ENCODE peak calls at places on chromosomes 4 and X, in five cellular contexts. L is aorta, O is heart right ventricle, A is spleen, G is astrocyte. B is an unnamed sample.

GRCh38 chr4:113610542-113610941 is 151.0 kb downstream of the CAMK2D start:
- DNase-seq in G (no peak), L (no peak), O (peak; percentile 34), A (no peak), B (no peak)

GRCh38 chr4:133865606-133866327 is 335.8 kb downstream of the PABPC4L start:
- DNase-seq in G (peak; percentile 99), L (no peak), O (no peak), A (no peak), B (no peak)

GRCh38 chr4:185011408-185011807 is 6.9 kb upstream of the HELT start:
- DNase-seq in L (no peak), A (no peak), O (no peak), G (no peak), B (peak; percentile 12)

GRCh38 chr4:17576932-17577659 is at the start of gene LAP3:
- DNase-seq in O (peak; percentile 98), G (peak; percentile 90), L (peak; percentile 98), A (peak; percentile 99), B (peak; percentile 100)

GRCh38 chr4:155953151-155954117 is at the start of gene CTSO:
- DNase-seq in L (peak; percentile 87), O (peak; percentile 75), G (peak; percentile 60), A (peak; percentile 94), B (peak; percentile 79)

GRCh38 chr4:141636077-141636770 is at the start of gene IL15:
- DNase-seq in O (peak; percentile 68), A (peak; percentile 91), G (no peak), L (peak; percentile 85), B (peak; percentile 33)

GRCh38 chr4:88674989-88675388 is 22.6 kb downstream of the NAP1L5 start:
- DNase-seq in O (no peak), G (peak; percentile 58), L (no peak), A (no peak), B (no peak)

GRCh38 chrX:42220083-42220482 is 296.7 kb upstream of the CASK start:
- DNase-seq in L (no peak), A (no peak), G (no peak), O (no peak), B (no peak)

GRCh38 chr4:138090145-138090917 is 151.8 kb downstream of the SLC7A11 start:
- DNase-seq in A (no peak), O (peak; percentile 61), G (peak; percentile 54), L (no peak), B (peak; percentile 5)

GRCh38 chr4:7374571-7374970 is 60.2 kb downstream of the PSAPL1 start:
- DNase-seq in O (no peak), G (no peak), A (no peak), L (no peak), B (no peak)

GRCh38 chrX:117860517-117860916 is 256.1 kb downstream of the KLHL13 start:
- DNase-seq in L (no peak), G (no peak), O (no peak), A (no peak), B (no peak)

GRCh38 chr4:154444958-154445357 is 46.6 kb downstream of the DCHS2 start:
- DNase-seq in A (no peak), L (no peak), G (no peak), O (no peak), B (no peak)

GRCh38 chrX:42022158-42022557 is 98.8 kb upstream of the CASK start:
- DNase-seq in O (no peak), G (no peak), L (no peak), A (no peak), B (no peak)

GRCh38 chr4:56870927-56871326 is 36.8 kb upstream of the REST start:
- DNase-seq in A (no peak), G (peak; percentile 9), O (no peak), L (no peak), B (no peak)

GRCh38 chr4:111666826-111667360 is 478.4 kb upstream of the FAM241A start:
- DNase-seq in G (no peak), A (no peak), O (no peak), L (no peak), B (no peak)

GRCh38 chrX:140091276-140091886 is 126.1 kb upstream of the CXorf66 start:
- DNase-seq in L (no peak), G (no peak), O (no peak), A (peak; percentile 81), B (peak; percentile 6)

GRCh38 chr4:53431052-53431451 is 53.6 kb downstream of the FIP1L1 start:
- DNase-seq in L (no peak), A (no peak), O (no peak), G (no peak), B (no peak)

GRCh38 chr4:187711586-187711985 is 284.0 kb upstream of the ZFP42 start:
- DNase-seq in G (no peak), A (no peak), L (no peak), O (no peak), B (no peak)

GRCh38 chrX:123189318-123189717 is 5.2 kb downstream of the GRIA3 start:
- DNase-seq in L (no peak), G (no peak), O (no peak), A (no peak), B (no peak)

GRCh38 chrX:100413231-100413630 is 3.2 kb upstream of the PCDH19 start:
- DNase-seq in O (peak; percentile 26), A (no peak), L (peak; percentile 52), G (peak; percentile 10), B (no peak)

GRCh38 chrX:53321943-53322497 is 40.6 kb upstream of the IQSEC2 start:
- DNase-seq in O (no peak), L (no peak), A (no peak), G (no peak), B (no peak)

GRCh38 chrX:21373637-21374162 is 518 bp upstream of the CNKSR2 start:
- DNase-seq in L (no peak), G (no peak), A (no peak), O (no peak), B (no peak)
- H3K4me3 ChIP-seq in L (peak overlapping the region; percentile 43), G (peak overlapping the region; percentile 62), A (peak overlapping the region; percentile 49), O (peak overlapping the region; percentile 55), B (peak overlapping the region; percentile 47)

DNA sequence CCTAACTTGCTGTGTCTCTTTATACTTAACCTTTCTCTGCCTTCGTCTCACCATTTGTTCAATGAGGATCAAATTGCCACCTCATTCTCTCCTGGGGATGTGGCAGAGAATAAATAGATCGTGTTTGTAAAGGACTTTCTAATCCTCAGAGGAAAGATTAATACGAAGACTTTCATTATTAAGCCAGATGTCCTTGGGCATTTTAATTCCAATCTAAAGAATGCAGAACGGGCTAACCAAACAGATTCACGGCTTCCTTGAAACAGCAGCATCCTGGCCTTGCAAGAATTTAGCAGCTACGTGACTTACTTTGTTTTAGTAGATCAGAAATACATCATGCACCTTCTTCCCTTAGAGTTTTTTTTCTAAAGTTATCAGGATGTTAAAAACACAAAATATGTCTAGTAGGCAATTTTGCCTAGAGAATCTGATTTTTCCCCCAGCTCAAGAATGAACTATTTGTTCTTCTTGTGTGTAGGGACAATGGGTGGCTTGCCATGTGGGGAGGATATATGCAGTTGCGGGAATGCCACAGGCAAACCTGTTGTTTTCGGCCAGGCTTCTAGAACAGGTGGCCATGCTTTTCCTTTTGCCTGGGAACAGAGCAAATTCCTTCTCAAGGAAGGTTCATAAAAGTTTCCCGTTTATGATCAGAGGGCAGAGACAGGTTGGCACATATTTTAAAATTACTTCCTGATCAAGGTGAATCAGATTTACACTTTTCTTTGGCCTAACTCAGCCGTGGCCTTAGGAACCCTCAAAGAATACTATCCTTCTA is 3.0 kb downstream of the MID1 start:
- DNase-seq in L (no peak), G (no peak), O (no peak), A (no peak), B (no peak)
- H3K4me1 ChIP-seq in L (no peaks in the 10 kb centered on the region), G (peaks cover 19% of the 10 kb centered on the region), O (no peaks in the 10 kb centered on the region), A (peaks cover 17% of the 10 kb centered on the region), B (no peaks in the 10 kb centered on the region)

GRCh38 chr4:8387194-8387593 is 53.3 kb downstream of the ACOX3 start:
- DNase-seq in G (no peak), O (no peak), A (no peak), L (no peak), B (no peak)
- H3K4me3 ChIP-seq in G (no peak overlapping the region), O (no peak overlapping the region), A (no peak overlapping the region), L (no peak overlapping the region), B (no peak overlapping the region)

GRCh38 chrX:17579021-17579420 is 158.3 kb upstream of the SCML1 start:
- DNase-seq in O (no peak), A (no peak), L (no peak), G (peak; percentile 58), B (no peak)
- H3K4me1 ChIP-seq in O (no peaks in the 10 kb centered on the region), A (no peaks in the 10 kb centered on the region), L (no peaks in the 10 kb centered on the region), G (peaks cover 26% of the 10 kb centered on the region), B (no peaks in the 10 kb centered on the region)

DNA sequence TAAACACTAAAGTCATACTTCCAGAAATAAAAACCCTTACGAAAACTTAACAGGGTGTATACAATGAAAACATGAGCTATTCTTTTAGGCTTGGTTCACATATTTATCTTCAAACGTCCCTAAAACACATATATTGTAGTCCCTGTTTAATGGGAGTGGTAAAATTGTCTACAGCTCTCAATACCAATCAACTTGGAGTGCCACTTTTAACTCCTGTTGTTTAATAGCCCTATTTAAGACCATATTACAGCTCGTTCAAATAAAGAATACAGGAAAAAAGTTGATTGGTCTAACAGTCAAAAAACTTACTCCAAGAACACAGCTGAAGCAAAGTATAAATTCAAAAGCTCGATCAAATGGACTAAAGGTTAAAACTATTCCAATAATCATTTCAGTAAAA is 3.9 kb downstream of the UBE2D3 start:
- DNase-seq in G (no peak), O (no peak), A (no peak), L (no peak), B (no peak)
- H3K4me3 ChIP-seq in G (peak overlapping the region; percentile 99), O (peak overlapping the region; percentile 91), A (peak overlapping the region; percentile 84), L (peak overlapping the region; percentile 53), B (peak overlapping the region; percentile 82)

GRCh38 chrX:25166145-25166544 is 150.4 kb upstream of the ARX start:
- DNase-seq in A (no peak), G (no peak), L (no peak), O (no peak), B (no peak)
- H3K4me1 ChIP-seq in A (no peaks in the 10 kb centered on the region), G (no peaks in the 10 kb centered on the region), L (no peaks in the 10 kb centered on the region), O (no peaks in the 10 kb centered on the region), B (no peaks in the 10 kb centered on the region)

DNA sequence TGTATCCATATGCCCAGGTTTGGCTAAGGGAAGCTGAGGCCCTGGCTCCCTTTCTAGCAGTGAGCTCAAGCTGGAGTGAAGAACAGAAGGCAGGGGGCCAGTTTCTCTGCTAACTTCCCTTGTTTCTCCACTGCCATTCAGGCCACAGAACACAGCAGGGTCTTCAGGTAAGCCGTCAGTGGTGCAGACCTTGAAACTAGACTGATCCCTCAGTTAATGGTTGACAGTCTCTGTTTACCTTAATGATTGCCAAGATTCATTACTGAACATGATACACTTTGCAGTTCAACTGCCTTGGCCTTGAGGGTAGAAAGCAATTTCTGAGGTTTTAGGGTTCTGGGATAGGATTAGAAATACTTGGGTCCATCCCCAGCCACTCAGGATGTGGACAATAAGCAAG is 8.9 kb upstream of the GJB1 start:
- DNase-seq in L (no peak), A (no peak), O (no peak), G (no peak), B (no peak)
- H3K4me3 ChIP-seq in L (no peak overlapping the region), A (no peak overlapping the region), O (no peak overlapping the region), G (no peak overlapping the region), B (no peak overlapping the region)

GRCh38 chr4:38681283-38682066 is 17.5 kb downstream of the KLF3 start:
- DNase-seq in A (no peak), G (peak; percentile 83), O (no peak), L (no peak), B (no peak)

GRCh38 chr4:38675167-38676121 is 11.4 kb downstream of the KLF3 start:
- DNase-seq in L (peak; percentile 80), G (peak; percentile 68), O (peak; percentile 85), A (no peak), B (peak; percentile 74)

GRCh38 chr4:38677466-38677865 is 13.5 kb downstream of the KLF3 start:
- DNase-seq in O (no peak), L (no peak), A (no peak), G (no peak), B (no peak)

GRCh38 chr4:38676986-38677385 is 13.0 kb downstream of the KLF3 start:
- DNase-seq in O (no peak), A (no peak), G (no peak), L (no peak), B (no peak)

GRCh38 chr4:38678078-38678477 is 14.1 kb downstream of the KLF3 start:
- DNase-seq in L (no peak), O (no peak), G (peak; percentile 99), A (no peak), B (no peak)
- H3K4me1 ChIP-seq in L (peaks cover 6% of the 10 kb centered on the region), O (peaks cover 61% of the 10 kb centered on the region), G (peaks cover 58% of the 10 kb centered on the region), A (peaks cover 99% of the 10 kb centered on the region), B (peaks cover 27% of the 10 kb centered on the region)